ENCODE peak calls at places on chromosomes 6 and 20, in six cellular contexts. One of them, this sample, is unnamed.

GRCh38 chr6:90288404-90288803 is 8.2 kb downstream of the BACH2 start:
- DNase-seq in T-helper 17 cell: no peak
- DNase-seq in stimulated activated CD4-positive, alpha-beta T cell treated with anti-CD3 and anti-CD28 coated beads, Interleukin-1b, Interleukin-23, amount 100 ng/mL, for 24 hours: no peak
- DNase-seq in KBM-7: no peak
- DNase-seq in GM10248: no peak
- DNase-seq in GM12891: no peak
- DNase-seq in this sample: no peak

GRCh38 chr20:38460040-38460623 is 12.5 kb upstream of the RALGAPB start:
- DNase-seq in KBM-7: peak
- DNase-seq in GM10248: no peak
- DNase-seq in stimulated activated CD4-positive, alpha-beta T cell treated with anti-CD3 and anti-CD28 coated beads, Interleukin-1b, Interleukin-23, amount 100 ng/mL, for 24 hours: no peak
- DNase-seq in T-helper 17 cell: no peak
- DNase-seq in GM12891: no peak
- DNase-seq in this sample: no peak

GRCh38 chr6:167782698-167783517 is 43.8 kb upstream of the AFDN start:
- DNase-seq in GM12891: no peak
- DNase-seq in GM10248: no peak
- DNase-seq in stimulated activated CD4-positive, alpha-beta T cell treated with anti-CD3 and anti-CD28 coated beads, Interleukin-1b, Interleukin-23, amount 100 ng/mL, for 24 hours: no peak
- DNase-seq in T-helper 17 cell: no peak
- DNase-seq in KBM-7: no peak
- DNase-seq in this sample: no peak

GRCh38 chr20:49276201-49276894 is 1.5 kb downstream of the ZNFX1 start:
- DNase-seq in stimulated activated CD4-positive, alpha-beta T cell treated with anti-CD3 and anti-CD28 coated beads, Interleukin-1b, Interleukin-23, amount 100 ng/mL, for 24 hours: no peak
- DNase-seq in GM12891: no peak
- DNase-seq in T-helper 17 cell: peak
- DNase-seq in KBM-7: peak
- DNase-seq in GM10248: peak
- DNase-seq in this sample: peak

GRCh38 chr6:147707524-147707923 is 199.0 kb downstream of the SAMD5 start:
- DNase-seq in GM12891: no peak
- DNase-seq in KBM-7: no peak
- DNase-seq in GM10248: no peak
- DNase-seq in T-helper 17 cell: no peak
- DNase-seq in stimulated activated CD4-positive, alpha-beta T cell treated with anti-CD3 and anti-CD28 coated beads, Interleukin-1b, Interleukin-23, amount 100 ng/mL, for 24 hours: no peak
- DNase-seq in this sample: no peak

GRCh38 chr6:108175592-108176279 is 9.9 kb downstream of the NR2E1 start:
- DNase-seq in T-helper 17 cell: no peak
- DNase-seq in stimulated activated CD4-positive, alpha-beta T cell treated with anti-CD3 and anti-CD28 coated beads, Interleukin-1b, Interleukin-23, amount 100 ng/mL, for 24 hours: no peak
- DNase-seq in KBM-7: no peak
- DNase-seq in GM10248: no peak
- DNase-seq in GM12891: no peak
- DNase-seq in this sample: no peak

GRCh38 chr6:170148709-170149470 is 142.0 kb downstream of the DLL1 start:
- DNase-seq in GM10248: no peak
- DNase-seq in GM12891: no peak
- DNase-seq in stimulated activated CD4-positive, alpha-beta T cell treated with anti-CD3 and anti-CD28 coated beads, Interleukin-1b, Interleukin-23, amount 100 ng/mL, for 24 hours: no peak
- DNase-seq in T-helper 17 cell: no peak
- DNase-seq in KBM-7: no peak
- DNase-seq in this sample: no peak

GRCh38 chr6:63637865-63638445 is 2.4 kb downstream of the PHF3 start:
- DNase-seq in T-helper 17 cell: no peak
- DNase-seq in stimulated activated CD4-positive, alpha-beta T cell treated with anti-CD3 and anti-CD28 coated beads, Interleukin-1b, Interleukin-23, amount 100 ng/mL, for 24 hours: no peak
- DNase-seq in KBM-7: peak
- DNase-seq in GM12891: no peak
- DNase-seq in GM10248: no peak
- DNase-seq in this sample: no peak

GRCh38 chr6:108002365-108003221 is 44.6 kb upstream of the SEC63 start:
- DNase-seq in T-helper 17 cell: no peak
- DNase-seq in KBM-7: no peak
- DNase-seq in GM12891: no peak
- DNase-seq in stimulated activated CD4-positive, alpha-beta T cell treated with anti-CD3 and anti-CD28 coated beads, Interleukin-1b, Interleukin-23, amount 100 ng/mL, for 24 hours: no peak
- DNase-seq in GM10248: no peak
- DNase-seq in this sample: no peak

GRCh38 chr6:47126647-47127339 is 84.7 kb upstream of the ADGRF1 start:
- DNase-seq in GM12891: no peak
- DNase-seq in T-helper 17 cell: no peak
- DNase-seq in KBM-7: no peak
- DNase-seq in GM10248: no peak
- DNase-seq in stimulated activated CD4-positive, alpha-beta T cell treated with anti-CD3 and anti-CD28 coated beads, Interleukin-1b, Interleukin-23, amount 100 ng/mL, for 24 hours: no peak
- DNase-seq in this sample: no peak

GRCh38 chr6:2578729-2579128 is 172.0 kb downstream of the MYLK4 start:
- DNase-seq in T-helper 17 cell: no peak
- DNase-seq in GM12891: no peak
- DNase-seq in GM10248: no peak
- DNase-seq in stimulated activated CD4-positive, alpha-beta T cell treated with anti-CD3 and anti-CD28 coated beads, Interleukin-1b, Interleukin-23, amount 100 ng/mL, for 24 hours: no peak
- DNase-seq in KBM-7: no peak
- DNase-seq in this sample: no peak

GRCh38 chr20:64106435-64106961 is 867 bp downstream of the NPBWR2 start:
- DNase-seq in T-helper 17 cell: no peak
- DNase-seq in stimulated activated CD4-positive, alpha-beta T cell treated with anti-CD3 and anti-CD28 coated beads, Interleukin-1b, Interleukin-23, amount 100 ng/mL, for 24 hours: no peak
- DNase-seq in GM10248: no peak
- DNase-seq in KBM-7: no peak
- DNase-seq in GM12891: no peak
- DNase-seq in this sample: no peak

GRCh38 chr6:32151885-32152311 is at the start of gene PRRT1:
- DNase-seq in GM10248: no peak
- DNase-seq in KBM-7: no peak
- DNase-seq in stimulated activated CD4-positive, alpha-beta T cell treated with anti-CD3 and anti-CD28 coated beads, Interleukin-1b, Interleukin-23, amount 100 ng/mL, for 24 hours: no peak
- DNase-seq in GM12891: no peak
- DNase-seq in T-helper 17 cell: no peak
- DNase-seq in this sample: no peak

GRCh38 chr6:111667921-111668320 is 62.2 kb upstream of the TRAF3IP2 start:
- DNase-seq in GM10248: no peak
- DNase-seq in KBM-7: no peak
- DNase-seq in T-helper 17 cell: no peak
- DNase-seq in stimulated activated CD4-positive, alpha-beta T cell treated with anti-CD3 and anti-CD28 coated beads, Interleukin-1b, Interleukin-23, amount 100 ng/mL, for 24 hours: no peak
- DNase-seq in GM12891: no peak
- DNase-seq in this sample: no peak

GRCh38 chr20:6829510-6830116 is 62.1 kb downstream of the BMP2 start:
- DNase-seq in GM10248: no peak
- DNase-seq in KBM-7: no peak
- DNase-seq in stimulated activated CD4-positive, alpha-beta T cell treated with anti-CD3 and anti-CD28 coated beads, Interleukin-1b, Interleukin-23, amount 100 ng/mL, for 24 hours: no peak
- DNase-seq in T-helper 17 cell: no peak
- DNase-seq in GM12891: no peak
- DNase-seq in this sample: no peak

GRCh38 chr6:88008411-88008810 is 39.2 kb upstream of the SPACA1 start:
- DNase-seq in KBM-7: no peak
- DNase-seq in GM10248: no peak
- DNase-seq in GM12891: no peak
- DNase-seq in T-helper 17 cell: no peak
- DNase-seq in stimulated activated CD4-positive, alpha-beta T cell treated with anti-CD3 and anti-CD28 coated beads, Interleukin-1b, Interleukin-23, amount 100 ng/mL, for 24 hours: no peak
- DNase-seq in this sample: no peak

GRCh38 chr20:25544316-25544715 is 41.0 kb downstream of the NINL start:
- DNase-seq in KBM-7: no peak
- DNase-seq in GM12891: no peak
- DNase-seq in T-helper 17 cell: no peak
- DNase-seq in GM10248: no peak
- DNase-seq in stimulated activated CD4-positive, alpha-beta T cell treated with anti-CD3 and anti-CD28 coated beads, Interleukin-1b, Interleukin-23, amount 100 ng/mL, for 24 hours: no peak
- DNase-seq in this sample: no peak

GRCh38 chr20:1326031-1326930 is 2.7 kb downstream of the SDCBP2 start:
- DNase-seq in T-helper 17 cell: no peak
- DNase-seq in GM12891: no peak
- DNase-seq in GM10248: no peak
- DNase-seq in KBM-7: no peak
- DNase-seq in stimulated activated CD4-positive, alpha-beta T cell treated with anti-CD3 and anti-CD28 coated beads, Interleukin-1b, Interleukin-23, amount 100 ng/mL, for 24 hours: no peak
- DNase-seq in this sample: no peak

GRCh38 chr6:80636689-80637088 is 530.2 kb downstream of the BCKDHB start:
- DNase-seq in KBM-7: no peak
- DNase-seq in stimulated activated CD4-positive, alpha-beta T cell treated with anti-CD3 and anti-CD28 coated beads, Interleukin-1b, Interleukin-23, amount 100 ng/mL, for 24 hours: no peak
- DNase-seq in GM10248: no peak
- DNase-seq in T-helper 17 cell: no peak
- DNase-seq in GM12891: no peak
- DNase-seq in this sample: no peak

GRCh38 chr6:7916959-7917358 is 6.4 kb upstream of the TXNDC5 start:
- DNase-seq in T-helper 17 cell: no peak
- DNase-seq in GM12891: no peak
- DNase-seq in GM10248: no peak
- DNase-seq in stimulated activated CD4-positive, alpha-beta T cell treated with anti-CD3 and anti-CD28 coated beads, Interleukin-1b, Interleukin-23, amount 100 ng/mL, for 24 hours: no peak
- DNase-seq in KBM-7: no peak
- DNase-seq in this sample: no peak

GRCh38 chr6:11196511-11197174 is 35.8 kb downstream of the NEDD9 start:
- DNase-seq in KBM-7: no peak
- DNase-seq in GM12891: no peak
- DNase-seq in stimulated activated CD4-positive, alpha-beta T cell treated with anti-CD3 and anti-CD28 coated beads, Interleukin-1b, Interleukin-23, amount 100 ng/mL, for 24 hours: no peak
- DNase-seq in T-helper 17 cell: no peak
- DNase-seq in GM10248: no peak
- DNase-seq in this sample: no peak

GRCh38 chr6:15370730-15371129 is 124.9 kb downstream of the JARID2 start:
- DNase-seq in GM12891: no peak
- DNase-seq in GM10248: no peak
- DNase-seq in KBM-7: no peak
- DNase-seq in T-helper 17 cell: no peak
- DNase-seq in stimulated activated CD4-positive, alpha-beta T cell treated with anti-CD3 and anti-CD28 coated beads, Interleukin-1b, Interleukin-23, amount 100 ng/mL, for 24 hours: no peak
- DNase-seq in this sample: no peak